ENCODE peak calls at places on chromosome 19, in five cellular contexts. P, O, Z, J and Y are unnamed samples.

GRCh38 chr19:13153627-13154240 is 3.5 kb downstream of the IER2 start:
- DNase-seq in P (no peak), Z (peak), O (peak), J (no peak), Y (peak)

GRCh38 chr19:45059258-45059965 is 16.9 kb downstream of the ZNF296 start:
- DNase-seq in P (peak), J (peak), O (peak), Z (no peak), Y (peak)

GRCh38 chr19:2048959-2049740 is 1.9 kb downstream of the MKNK2 start:
- DNase-seq in Z (peak), O (no peak), J (no peak), P (no peak), Y (no peak)

GRCh38 chr19:1237027-1237659 is 662 bp downstream of the CBARP start:
- DNase-seq in Z (no peak), P (no peak), J (no peak), O (no peak), Y (no peak)

GRCh38 chr19:15170345-15170744 is 30.4 kb downstream of the NOTCH3 start:
- DNase-seq in Z (peak), P (no peak), J (no peak), O (no peak), Y (no peak)

GRCh38 chr19:33683881-33684549 is 62.3 kb downstream of the CHST8 start:
- DNase-seq in J (no peak), Z (peak), O (peak), P (no peak), Y (peak)

GRCh38 chr19:6970021-6970420 is 51.2 kb downstream of the MBD3L2B start:
- DNase-seq in J (no peak), O (no peak), Z (no peak), P (no peak), Y (no peak)

GRCh38 chr19:3785938-3786824 is at the start of gene MATK:
- DNase-seq in Z (no peak), P (no peak), O (no peak), J (no peak), Y (no peak)

GRCh38 chr19:31261651-31262331 is 87.4 kb downstream of the TSHZ3 start:
- DNase-seq in P (no peak), J (no peak), O (peak), Z (no peak), Y (peak)

GRCh38 chr19:17944301-17944700 is 11.5 kb downstream of the CCDC124 start:
- DNase-seq in J (no peak), P (no peak), Z (no peak), O (peak), Y (peak)

GRCh38 chr19:13091400-13092161 is 11.1 kb downstream of the LYL1 start:
- DNase-seq in P (no peak), O (peak), Z (no peak), J (no peak), Y (peak)

GRCh38 chr19:42445948-42446347 is 3.2 kb upstream of the CXCL17 start:
- DNase-seq in J (no peak), O (no peak), Z (no peak), P (no peak), Y (no peak)

GRCh38 chr19:688992-689391 is 6.3 kb downstream of the PRSS57 start:
- DNase-seq in O (no peak), J (no peak), Z (no peak), P (no peak), Y (no peak)

GRCh38 chr19:22625266-22626035 is 8.7 kb upstream of the ZNF492 start:
- DNase-seq in Z (no peak), J (no peak), O (no peak), P (no peak), Y (no peak)

GRCh38 chr19:9913237-9914000 is 22.9 kb downstream of the OLFM2 start:
- DNase-seq in O (no peak), P (no peak), J (no peak), Z (peak), Y (peak)

GRCh38 chr19:54035215-54036178 is 28.2 kb downstream of the VSTM1 start:
- DNase-seq in J (no peak), O (peak), Z (no peak), P (no peak), Y (peak)

GRCh38 chr19:58252102-58252685 is 23.5 kb downstream of the ZNF544 start:
- DNase-seq in Z (no peak), O (no peak), J (no peak), P (no peak), Y (no peak)

GRCh38 chr19:29528350-29528945 is 2.7 kb downstream of the VSTM2B start:
- DNase-seq in Z (peak), O (peak), P (no peak), J (peak), Y (peak)

GRCh38 chr19:30570194-30570593 is 198.0 kb downstream of the ZNF536 start:
- DNase-seq in O (no peak), P (no peak), Z (no peak), J (no peak), Y (no peak)

GRCh38 chr19:55638864-55639359 is 1.9 kb upstream of the ZNF580 start:
- DNase-seq in Z (peak), J (no peak), O (peak), P (no peak), Y (peak)

GRCh38 chr19:9996541-9996940 is 13.8 kb downstream of the COL5A3 start:
- DNase-seq in J (no peak), Z (no peak), O (no peak), P (no peak), Y (no peak)

GRCh38 chr19:33301011-33301899 is 1.1 kb downstream of the CEBPA start:
- DNase-seq in P (peak), J (no peak), Z (peak), O (no peak), Y (no peak)

GRCh38 chr19:12868540-12869112 is 12.6 kb downstream of the DNASE2 start:
- DNase-seq in J (no peak), O (no peak), P (no peak), Z (no peak), Y (no peak)

GRCh38 chr19:54207908-54208783 is 7.5 kb downstream of the RPS9 start:
- DNase-seq in O (peak), J (peak), P (peak), Z (peak), Y (peak)

GRCh38 chr19:48501961-48502719 is 9.5 kb downstream of the LMTK3 start:
- DNase-seq in O (peak), P (peak), J (peak), Z (peak), Y (peak)

GRCh38 chr19:18273566-18274302 is 518 bp downstream of the IQCN start:
- DNase-seq in O (no peak), P (no peak), J (no peak), Z (no peak), Y (no peak)

GRCh38 chr19:39834287-39834841 is 402 bp upstream of the DYRK1B start:
- DNase-seq in O (no peak), Z (no peak), P (no peak), J (no peak), Y (no peak)
- H3K4me3 ChIP-seq in O (no peak), Z (no peak), P (no peak), J (no peak), Y (peak)

GRCh38 chr19:5326986-5327623 is 13.5 kb downstream of the PTPRS start:
- DNase-seq in J (no peak), P (no peak), O (no peak), Z (no peak), Y (no peak)
- TF ChIP-seq CTCF in J (no peak), P (no peak), O (no peak), Z (no peak), Y (no peak)

GRCh38 chr19:50833802-50834167 is 411 bp upstream of the KLK15 start:
- DNase-seq in Z (no peak), O (no peak), P (no peak), J (no peak), Y (no peak)
- H3K4me3 ChIP-seq in Z (no peak), O (no peak), P (no peak), J (no peak), Y (no peak)

DNA sequence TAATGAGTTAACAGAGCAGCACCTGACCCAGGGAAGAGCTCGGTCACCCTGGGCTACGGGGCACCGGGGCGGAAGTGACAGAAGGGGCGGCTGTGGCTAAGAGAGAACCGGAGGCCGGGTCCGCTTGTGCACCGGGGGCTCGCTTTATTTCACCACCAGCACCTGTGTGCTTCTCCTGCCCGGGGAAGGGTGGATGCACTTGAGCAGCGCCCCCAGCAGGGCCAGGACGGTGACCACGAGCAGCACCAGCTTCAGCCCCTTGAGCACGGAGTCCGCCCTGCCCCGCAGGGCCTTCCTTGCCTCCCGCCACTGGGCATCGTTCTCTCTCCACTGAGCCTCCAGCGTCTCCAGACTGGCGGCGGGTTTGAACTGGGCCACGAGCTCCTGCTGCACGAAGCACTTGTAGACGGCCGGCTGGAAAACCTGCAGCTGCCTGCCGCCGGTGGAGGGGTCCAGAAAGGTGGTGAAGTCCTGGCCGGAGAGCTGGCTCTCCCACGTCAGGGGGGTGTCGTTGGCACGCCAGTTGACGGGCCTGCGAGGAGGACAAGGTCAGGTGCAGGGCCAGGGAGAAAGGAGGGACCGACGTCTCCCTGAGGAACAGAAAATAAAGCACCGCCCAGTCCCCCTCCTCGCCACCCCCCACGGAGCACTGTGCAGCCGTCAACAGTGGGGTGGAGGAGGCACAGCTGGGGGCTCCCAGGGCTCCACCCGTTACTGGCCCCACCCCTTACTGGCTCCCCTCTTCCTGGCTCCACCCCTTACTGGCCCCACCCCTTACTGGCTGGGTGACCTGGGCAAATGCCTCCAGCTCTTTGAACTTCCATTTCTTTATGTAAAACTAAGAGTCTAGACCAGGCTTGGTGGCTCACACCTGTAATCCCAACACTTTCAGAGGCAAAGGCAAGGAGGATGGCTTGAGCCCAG is 3.6 kb downstream of the FAM187B start:
- DNase-seq in Z (peak), J (no peak), P (peak), O (no peak), Y (no peak)
- TF ChIP-seq CTCF in Z (no peak), J (no peak), P (no peak), O (no peak), Y (no peak)